ENCODE peak calls at places on chromosome 4, in six cellular contexts. One of them, this sample, is unnamed. For H3K79me2, the result is how much of the 10 kb centered on the place peaks cover.

GRCh38 chr4:135598151-135598550 is 1396.6 kb upstream of the PABPC4L start:
- DNase-seq in SK-N-SH: no peak
- DNase-seq in mammary epithelial cell: no peak
- DNase-seq in fibroblast of lung: peak
- DNase-seq in Karpas-422: no peak
- DNase-seq in mesendoderm: no peak
- DNase-seq in this sample: no peak

GRCh38 chr4:164177186-164177585 is 576.7 kb upstream of the SMIM31 start:
- DNase-seq in SK-N-SH: no peak
- DNase-seq in mammary epithelial cell: no peak
- DNase-seq in fibroblast of lung: no peak
- DNase-seq in Karpas-422: no peak
- DNase-seq in mesendoderm: no peak
- DNase-seq in this sample: no peak

GRCh38 chr4:122483481-122483880 is 27.0 kb upstream of the IL2 start:
- DNase-seq in SK-N-SH: no peak
- DNase-seq in mammary epithelial cell: no peak
- DNase-seq in fibroblast of lung: no peak
- DNase-seq in Karpas-422: peak
- DNase-seq in mesendoderm: no peak
- DNase-seq in this sample: no peak

GRCh38 chr4:118557298-118557851 is 127.8 kb upstream of the METTL14 start:
- DNase-seq in SK-N-SH: no peak
- DNase-seq in mammary epithelial cell: peak
- DNase-seq in fibroblast of lung: peak
- DNase-seq in Karpas-422: no peak
- DNase-seq in mesendoderm: peak
- DNase-seq in this sample: peak

GRCh38 chr4:84529169-84529751 is 30.2 kb upstream of the NKX6-1 start:
- DNase-seq in SK-N-SH: peak
- DNase-seq in mammary epithelial cell: no peak
- DNase-seq in fibroblast of lung: peak
- DNase-seq in Karpas-422: peak
- DNase-seq in mesendoderm: peak
- DNase-seq in this sample: peak

GRCh38 chr4:86181585-86181984 is 178.3 kb downstream of the MAPK10 start:
- DNase-seq in SK-N-SH: no peak
- DNase-seq in mammary epithelial cell: no peak
- DNase-seq in fibroblast of lung: no peak
- DNase-seq in Karpas-422: no peak
- DNase-seq in mesendoderm: no peak
- DNase-seq in this sample: peak

GRCh38 chr4:124862261-124862660 is 149.7 kb upstream of the ANKRD50 start:
- DNase-seq in SK-N-SH: no peak
- DNase-seq in mammary epithelial cell: no peak
- DNase-seq in fibroblast of lung: no peak
- DNase-seq in Karpas-422: no peak
- DNase-seq in mesendoderm: no peak
- DNase-seq in this sample: no peak

GRCh38 chr4:10160280-10160856 is 43.8 kb upstream of the WDR1 start:
- DNase-seq in SK-N-SH: no peak
- DNase-seq in mammary epithelial cell: no peak
- DNase-seq in fibroblast of lung: peak
- DNase-seq in Karpas-422: peak
- DNase-seq in mesendoderm: peak
- DNase-seq in this sample: peak

GRCh38 chr4:4704267-4704666 is 155.2 kb upstream of the MSX1 start:
- DNase-seq in SK-N-SH: no peak
- DNase-seq in mammary epithelial cell: no peak
- DNase-seq in fibroblast of lung: peak
- DNase-seq in Karpas-422: no peak
- DNase-seq in mesendoderm: no peak
- DNase-seq in this sample: no peak

GRCh38 chr4:138338840-138339239 is 96.7 kb upstream of the SLC7A11 start:
- DNase-seq in SK-N-SH: no peak
- DNase-seq in mammary epithelial cell: no peak
- DNase-seq in fibroblast of lung: no peak
- DNase-seq in Karpas-422: no peak
- DNase-seq in mesendoderm: no peak
- DNase-seq in this sample: no peak
- H3K79me2 ChIP-seq in SK-N-SH: under half
- H3K79me2 ChIP-seq in mammary epithelial cell: under half
- H3K79me2 ChIP-seq in fibroblast of lung: under half
- H3K79me2 ChIP-seq in Karpas-422: under half
- H3K79me2 ChIP-seq in mesendoderm: under half
- H3K79me2 ChIP-seq in this sample: under half

GRCh38 chr4:82376109-82376508 is 2.3 kb upstream of the HNRNPD start:
- DNase-seq in SK-N-SH: no peak
- DNase-seq in mammary epithelial cell: no peak
- DNase-seq in fibroblast of lung: no peak
- DNase-seq in Karpas-422: no peak
- DNase-seq in mesendoderm: no peak
- DNase-seq in this sample: no peak
- H3K79me2 ChIP-seq in SK-N-SH: half or more
- H3K79me2 ChIP-seq in mammary epithelial cell: half or more
- H3K79me2 ChIP-seq in fibroblast of lung: half or more
- H3K79me2 ChIP-seq in Karpas-422: under half
- H3K79me2 ChIP-seq in mesendoderm: under half
- H3K79me2 ChIP-seq in this sample: half or more

GRCh38 chr4:140695483-140695882 is 60.7 kb downstream of the TBC1D9 start:
- DNase-seq in SK-N-SH: no peak
- DNase-seq in mammary epithelial cell: no peak
- DNase-seq in fibroblast of lung: no peak
- DNase-seq in Karpas-422: no peak
- DNase-seq in mesendoderm: no peak
- DNase-seq in this sample: no peak
- H3K79me2 ChIP-seq in SK-N-SH: under half
- H3K79me2 ChIP-seq in mammary epithelial cell: under half
- H3K79me2 ChIP-seq in fibroblast of lung: under half
- H3K79me2 ChIP-seq in Karpas-422: under half
- H3K79me2 ChIP-seq in mesendoderm: under half
- H3K79me2 ChIP-seq in this sample: under half

GRCh38 chr4:7924163-7924562 is 15.5 kb downstream of the AFAP1 start:
- DNase-seq in SK-N-SH: no peak
- DNase-seq in mammary epithelial cell: no peak
- DNase-seq in fibroblast of lung: no peak
- DNase-seq in Karpas-422: no peak
- DNase-seq in mesendoderm: no peak
- DNase-seq in this sample: no peak
- H3K79me2 ChIP-seq in SK-N-SH: half or more
- H3K79me2 ChIP-seq in mammary epithelial cell: half or more
- H3K79me2 ChIP-seq in fibroblast of lung: half or more
- H3K79me2 ChIP-seq in Karpas-422: under half
- H3K79me2 ChIP-seq in mesendoderm: half or more
- H3K79me2 ChIP-seq in this sample: half or more